ENCODE peak calls at places on chromosomes 1 and 21, in four cellular contexts. L is HCT116, G is right atrium auricular region, U is breast epithelium. M is an unnamed sample.

GRCh38 chr1:39098569-39099250 is 72.6 kb downstream of the NDUFS5 start:
- DNase-seq in L (peak; percentile 95), G (peak; percentile 76), U (no peak), M (peak; percentile 82)

GRCh38 chr21:14888202-14888601 is 176.6 kb downstream of the NRIP1 start:
- DNase-seq in L (no peak), G (no peak), U (no peak), M (no peak)

GRCh38 chr1:24294757-24295371 is 24.3 kb upstream of the GRHL3 start:
- DNase-seq in L (no peak), G (peak; percentile 89), U (no peak), M (no peak)

GRCh38 chr21:34276711-34277425 is 86.9 kb upstream of the KCNE2 start:
- DNase-seq in L (no peak), G (no peak), U (no peak), M (no peak)

GRCh38 chr1:153880962-153881361 is 41.8 kb downstream of the GATAD2B start:
- DNase-seq in L (no peak), G (peak; percentile 86), U (peak; percentile 86), M (peak; percentile 96)

GRCh38 chr1:11736746-11737639 is 1.1 kb downstream of the AGTRAP start:
- DNase-seq in L (no peak), G (peak; percentile 84), U (no peak), M (no peak)

GRCh38 chr1:10253755-10254154 is 43.4 kb downstream of the KIF1B start:
- DNase-seq in L (no peak), G (no peak), U (no peak), M (peak; percentile 63)

GRCh38 chr1:46202975-46203737 is at the start of gene LURAP1:
- DNase-seq in L (no peak), G (peak; percentile 70), U (no peak), M (no peak)

GRCh38 chr1:116466810-116467557 is 93.9 kb downstream of the ATP1A1 start:
- DNase-seq in L (no peak), G (no peak), U (no peak), M (no peak)

GRCh38 chr1:32684167-32684811 is 18.3 kb downstream of the SYNC start:
- DNase-seq in L (no peak), G (no peak), U (no peak), M (peak; percentile 55)

GRCh38 chr1:30823969-30824735 is 66.6 kb upstream of the LAPTM5 start:
- DNase-seq in L (peak; percentile 93), G (peak; percentile 97), U (peak; percentile 98), M (peak; percentile 99)

GRCh38 chr1:150888727-150889126 is 1.8 kb downstream of the CTXND2 start:
- DNase-seq in L (no peak), G (no peak), U (no peak), M (no peak)

DNA sequence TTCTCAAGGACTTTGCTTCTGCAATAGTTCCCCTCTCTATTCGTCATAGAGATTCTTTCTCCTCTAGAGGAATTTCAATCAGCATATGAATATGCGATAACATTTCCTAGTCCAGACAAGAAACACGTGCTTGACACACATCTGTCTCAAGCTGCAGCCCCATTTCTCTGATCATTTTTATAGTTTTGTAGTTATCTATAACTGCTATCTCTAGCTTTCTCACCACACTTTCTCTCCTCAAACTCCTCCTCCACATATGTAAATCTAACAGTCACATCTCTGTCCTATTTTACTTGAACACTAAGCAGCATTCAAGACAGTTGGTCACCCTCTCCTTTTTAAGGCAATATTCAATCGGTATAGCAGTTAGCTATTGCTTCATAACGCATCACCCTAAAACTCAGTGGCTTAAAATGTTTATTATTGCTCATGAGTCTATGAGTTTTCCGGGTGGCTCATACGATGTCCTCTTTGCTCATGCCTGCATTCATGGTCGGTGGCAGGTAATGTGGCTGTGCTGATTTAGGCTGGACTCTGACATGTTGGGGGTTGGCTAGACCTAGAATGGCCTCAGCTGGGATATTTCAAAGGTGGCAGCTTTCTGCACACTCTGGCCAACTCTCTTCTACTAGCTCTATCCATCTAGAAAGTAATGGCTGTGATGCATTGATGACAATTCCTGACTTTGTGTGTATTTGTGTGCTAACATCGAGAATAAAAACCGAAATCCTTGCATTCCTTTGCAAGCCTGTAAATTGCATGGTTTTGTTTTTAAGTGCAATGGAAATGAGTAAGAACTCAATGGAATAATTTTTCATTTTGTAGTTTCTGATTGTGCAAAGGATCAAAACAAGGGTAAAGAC is 20.6 kb downstream of the ATP6V1G3 start:
- DNase-seq in L (no peak), G (no peak), U (no peak), M (no peak)
- H3K4me3 ChIP-seq in L (no peak overlapping the region), G (no peak overlapping the region), U (no peak overlapping the region), M (no peak overlapping the region)

GRCh38 chr1:59736744-59737143 is 78.0 kb upstream of the HOOK1 start:
- DNase-seq in L (no peak), G (no peak), U (no peak), M (no peak)

GRCh38 chr1:59730759-59731478 is 83.8 kb upstream of the HOOK1 start:
- DNase-seq in L (peak; percentile 71), G (peak; percentile 90), U (no peak), M (peak; percentile 95)

GRCh38 chr1:59730302-59730701 is 84.4 kb upstream of the HOOK1 start:
- DNase-seq in L (no peak), G (no peak), U (no peak), M (peak; percentile 76)

GRCh38 chr1:59732219-59732955 is 82.4 kb upstream of the HOOK1 start:
- DNase-seq in L (no peak), G (no peak), U (no peak), M (no peak)

DNA sequence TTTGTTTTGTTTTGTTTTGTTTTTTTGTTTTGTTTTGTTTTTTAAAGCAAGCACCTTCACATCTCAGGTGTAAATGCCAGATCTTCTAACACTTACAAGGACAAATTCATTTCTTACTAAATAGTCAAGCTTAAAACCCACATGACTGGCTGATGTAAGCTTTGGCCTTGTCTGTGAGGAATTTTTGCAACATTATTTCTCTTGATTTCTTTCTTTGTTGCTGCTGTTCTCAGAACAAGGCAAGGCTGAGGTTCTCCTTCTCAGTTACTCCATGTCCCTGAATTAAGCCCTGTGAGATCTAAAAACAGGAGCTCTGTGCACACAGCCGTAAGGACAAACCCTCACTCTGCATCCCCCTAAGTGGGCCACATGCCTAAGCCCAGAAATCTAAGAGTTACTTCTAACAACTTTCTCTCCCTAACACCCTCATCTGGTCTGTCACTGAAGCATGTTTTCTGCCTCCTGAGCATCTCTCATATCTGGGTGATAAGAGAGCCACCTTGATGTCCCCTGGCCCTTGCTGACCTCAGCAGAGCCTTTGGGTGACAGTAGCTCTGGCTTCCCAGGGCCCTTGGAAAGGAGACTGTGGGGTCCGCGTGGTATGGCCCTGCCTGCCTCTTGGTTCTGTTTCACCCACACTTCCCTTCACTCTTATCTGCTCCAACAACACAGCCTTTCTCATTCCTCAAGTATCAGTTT is 81.2 kb upstream of the HOOK1 start:
- DNase-seq in L (no peak), G (no peak), U (no peak), M (no peak)
- H3K27ac ChIP-seq in L (no peak overlapping the region), G (peak overlapping the region; percentile 27), U (peak overlapping the region; percentile 80), M (peak overlapping the region; percentile 53)

DNA sequence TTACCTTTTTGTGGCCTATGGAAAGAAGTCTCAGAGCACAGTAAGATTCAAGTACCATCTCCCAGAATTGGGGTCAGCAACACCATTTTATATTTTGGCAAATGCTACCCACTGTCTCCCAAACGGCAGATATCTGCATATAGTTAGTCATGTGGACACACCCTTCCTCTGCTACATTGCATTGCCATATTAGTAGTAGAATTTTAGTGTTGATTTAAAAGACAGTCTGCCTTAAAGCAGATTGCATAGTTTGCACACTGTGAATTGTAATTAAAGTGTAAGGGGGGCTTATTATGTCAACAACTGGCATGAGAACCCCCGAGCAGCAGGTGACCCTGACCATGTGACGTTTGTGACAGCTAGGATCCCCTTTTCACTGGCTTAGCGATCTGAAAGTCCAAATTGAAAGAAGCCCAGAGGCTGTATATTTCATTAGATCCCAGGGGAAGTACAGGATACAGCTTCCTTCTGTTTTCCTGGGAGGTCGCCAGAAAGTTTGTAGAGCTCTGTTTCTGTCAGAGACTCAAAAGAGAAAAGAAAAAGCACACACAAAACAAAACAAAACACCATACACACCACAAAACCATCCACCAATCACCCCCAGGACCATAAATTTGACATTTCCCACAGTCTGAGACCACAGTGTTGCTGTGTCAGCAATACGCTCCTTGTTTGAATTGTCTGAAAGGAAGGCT is 172.4 kb downstream of the NFIA start:
- DNase-seq in L (no peak), G (no peak), U (no peak), M (no peak)
- H3K4me3 ChIP-seq in L (no peak overlapping the region), G (no peak overlapping the region), U (peak overlapping the region; percentile 20), M (peak overlapping the region; percentile 23)

DNA sequence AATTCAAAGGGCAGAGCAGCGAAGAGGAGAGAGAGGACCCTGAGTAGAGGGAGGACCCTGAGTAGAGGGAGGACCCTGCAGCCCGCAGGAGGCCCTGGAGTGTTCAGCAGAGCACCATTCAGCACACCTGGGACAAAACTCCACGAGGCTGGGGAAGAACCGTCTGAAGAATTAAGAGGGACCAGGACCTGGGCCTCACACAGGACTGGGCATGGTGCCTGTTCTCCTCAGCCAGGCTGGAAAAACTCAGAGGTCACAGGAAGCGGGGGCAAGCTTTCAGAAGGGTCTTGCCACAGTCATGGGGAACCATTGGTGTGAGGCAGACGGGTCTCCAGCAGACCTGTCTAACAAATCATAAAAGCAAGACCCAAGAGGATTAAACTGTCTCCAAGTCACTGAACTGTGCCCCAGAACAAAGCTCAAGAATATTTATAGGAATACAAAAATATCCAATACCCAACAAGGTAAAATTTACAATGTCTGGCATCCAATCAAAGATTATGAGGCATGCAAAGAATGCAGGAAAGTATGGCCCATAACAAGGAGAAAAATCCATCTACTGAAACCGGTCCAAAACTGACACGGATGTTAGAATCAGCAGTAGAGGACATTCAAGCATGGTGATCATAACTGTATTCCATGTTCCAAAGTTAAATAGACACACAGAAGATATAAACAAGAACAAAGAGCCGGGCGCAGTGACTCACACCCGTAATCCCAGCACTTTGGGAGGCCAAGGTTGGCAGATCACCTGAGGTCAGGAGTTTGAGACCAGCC is 30.6 kb downstream of the MORN1 start:
- DNase-seq in L (no peak), G (no peak), U (no peak), M (no peak)
- H3K27ac ChIP-seq in L (no peak overlapping the region), G (no peak overlapping the region), U (no peak overlapping the region), M (no peak overlapping the region)

DNA sequence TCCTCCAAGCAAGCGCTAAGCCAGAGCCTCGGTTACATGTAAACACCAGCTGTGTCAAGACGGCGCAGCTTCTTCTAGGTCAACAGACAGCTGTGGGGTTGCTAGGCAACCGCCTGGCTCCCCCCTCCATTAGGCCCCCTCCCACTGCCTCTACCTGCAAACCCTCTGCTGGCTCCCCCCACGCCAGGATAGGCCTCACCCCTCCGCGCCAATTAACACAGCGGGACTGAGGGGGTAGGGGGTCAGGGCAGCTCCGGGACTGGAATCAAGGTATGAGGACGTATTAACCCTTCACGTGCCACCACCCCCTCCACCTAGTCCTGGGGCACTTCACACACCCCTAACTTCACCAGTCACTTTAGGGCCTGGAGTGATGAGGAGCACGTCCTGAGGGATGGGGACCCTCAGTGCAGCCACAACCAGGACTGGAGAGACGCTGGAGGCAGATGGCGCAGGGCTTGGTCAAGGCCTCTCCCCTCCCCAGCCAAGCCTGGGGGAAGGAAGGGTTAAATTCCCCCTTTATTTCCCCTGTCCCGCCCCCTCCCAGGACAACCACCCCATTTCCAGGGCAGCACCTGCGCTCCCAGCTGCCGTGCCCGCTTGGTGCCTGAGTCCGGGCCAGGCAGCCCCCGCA is 37.4 kb upstream of the WASF2 start:
- DNase-seq in L (no peak), G (no peak), U (peak; percentile 84), M (peak; percentile 68)
- H3K4me3 ChIP-seq in L (peak overlapping the region; percentile 59), G (peak overlapping the region; percentile 27), U (peak overlapping the region; percentile 39), M (no peak overlapping the region)

DNA sequence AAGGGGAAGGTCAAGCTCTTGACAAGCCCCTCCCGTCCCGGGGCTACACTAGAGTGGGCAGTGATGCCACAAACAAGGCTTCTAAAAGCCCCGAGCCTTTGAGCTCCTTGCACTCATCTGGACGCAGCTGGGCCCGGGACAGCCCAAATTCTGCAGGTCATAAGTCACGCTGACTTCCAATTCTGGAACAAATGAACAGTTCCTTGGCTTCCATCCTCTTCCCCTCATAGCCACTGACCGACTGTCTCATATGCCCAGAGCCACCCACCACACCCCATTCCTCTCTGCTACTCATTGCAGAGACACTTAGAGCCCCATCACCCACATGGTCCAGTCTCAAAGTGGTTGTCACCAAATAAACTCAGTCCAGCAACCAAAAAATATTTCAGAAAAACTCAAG is 32.8 kb upstream of the PRELP start:
- DNase-seq in L (no peak), G (peak; percentile 85), U (no peak), M (no peak)
- H3K27ac ChIP-seq in L (no peak overlapping the region), G (peak overlapping the region; percentile 74), U (peak overlapping the region; percentile 34), M (no peak overlapping the region)

GRCh38 chr1:147171399-147172167 is 687 bp downstream of the PRKAB2 start:
- DNase-seq in L (no peak), G (no peak), U (no peak), M (no peak)
- H3K4me3 ChIP-seq in L (peak overlapping the region; percentile 67), G (peak overlapping the region; percentile 94), U (peak overlapping the region; percentile 84), M (peak overlapping the region; percentile 93)